ENCODE peak calls at places on chromosome 19, in five cellular contexts. One of them, this sample, is unnamed.

GRCh38 chr19:4267101-4267900 is 11.8 kb upstream of the SHD start:
- DNase-seq in H9: peak
- DNase-seq in pancreas: peak
- DNase-seq in HFFc6: peak
- DNase-seq in breast epithelium: no peak
- DNase-seq in this sample: peak

GRCh38 chr19:31983647-31984046 is 361.8 kb upstream of the ZNF507 start:
- DNase-seq in H9: no peak
- DNase-seq in pancreas: no peak
- DNase-seq in HFFc6: no peak
- DNase-seq in breast epithelium: no peak
- DNase-seq in this sample: no peak

GRCh38 chr19:9901020-9901419 is 35.3 kb downstream of the OLFM2 start:
- DNase-seq in H9: no peak
- DNase-seq in pancreas: no peak
- DNase-seq in HFFc6: no peak
- DNase-seq in breast epithelium: no peak
- DNase-seq in this sample: no peak

GRCh38 chr19:12703056-12703455 is 6.6 kb upstream of the FBXW9 start:
- DNase-seq in H9: peak
- DNase-seq in pancreas: no peak
- DNase-seq in HFFc6: no peak
- DNase-seq in breast epithelium: no peak
- DNase-seq in this sample: no peak

GRCh38 chr19:21569497-21569870 is 64.1 kb downstream of the ZNF429 start:
- DNase-seq in H9: no peak
- DNase-seq in pancreas: peak
- DNase-seq in HFFc6: no peak
- DNase-seq in breast epithelium: no peak
- DNase-seq in this sample: no peak

GRCh38 chr19:8640402-8641004 is 10.1 kb downstream of the NFILZ start:
- DNase-seq in H9: no peak
- DNase-seq in pancreas: no peak
- DNase-seq in HFFc6: no peak
- DNase-seq in breast epithelium: no peak
- DNase-seq in this sample: no peak

GRCh38 chr19:39125199-39125553 is 410 bp upstream of the PAK4 start:
- DNase-seq in H9: no peak
- DNase-seq in pancreas: no peak
- DNase-seq in HFFc6: no peak
- DNase-seq in breast epithelium: no peak
- DNase-seq in this sample: no peak

GRCh38 chr19:35037716-35038622 is 3.6 kb upstream of the HPN start:
- DNase-seq in H9: no peak
- DNase-seq in pancreas: no peak
- DNase-seq in HFFc6: no peak
- DNase-seq in breast epithelium: no peak
- DNase-seq in this sample: no peak

GRCh38 chr19:17086811-17087210 is 11.2 kb downstream of the MYO9B start:
- DNase-seq in H9: no peak
- DNase-seq in pancreas: no peak
- DNase-seq in HFFc6: no peak
- DNase-seq in breast epithelium: no peak
- DNase-seq in this sample: no peak

GRCh38 chr19:21698215-21698614 is 69.2 kb downstream of the ZNF100 start:
- DNase-seq in H9: no peak
- DNase-seq in pancreas: no peak
- DNase-seq in HFFc6: peak
- DNase-seq in breast epithelium: no peak
- DNase-seq in this sample: no peak

GRCh38 chr19:7926021-7926726 is at the start of gene CTXN1:
- DNase-seq in H9: peak
- DNase-seq in pancreas: peak
- DNase-seq in HFFc6: no peak
- DNase-seq in breast epithelium: peak
- DNase-seq in this sample: peak

GRCh38 chr19:53365899-53366493 is 491 bp downstream of the ZNF525 start:
- DNase-seq in H9: no peak
- DNase-seq in pancreas: no peak
- DNase-seq in HFFc6: peak
- DNase-seq in breast epithelium: no peak
- DNase-seq in this sample: no peak

GRCh38 chr19:17576758-17577532 is 21.5 kb downstream of the COLGALT1 start:
- DNase-seq in H9: peak
- DNase-seq in pancreas: no peak
- DNase-seq in HFFc6: no peak
- DNase-seq in breast epithelium: peak
- DNase-seq in this sample: no peak

GRCh38 chr19:2013683-2013961 is 1.9 kb downstream of the BTBD2 start:
- DNase-seq in H9: no peak
- DNase-seq in pancreas: no peak
- DNase-seq in HFFc6: no peak
- DNase-seq in breast epithelium: no peak
- DNase-seq in this sample: no peak

GRCh38 chr19:20660473-20660872 is 898 bp downstream of the ZNF626 start:
- DNase-seq in H9: peak
- DNase-seq in pancreas: no peak
- DNase-seq in HFFc6: no peak
- DNase-seq in breast epithelium: no peak
- DNase-seq in this sample: no peak

GRCh38 chr19:8525401-8525684 is 11.4 kb upstream of the ZNF414 start:
- DNase-seq in H9: no peak
- DNase-seq in pancreas: no peak
- DNase-seq in HFFc6: no peak
- DNase-seq in breast epithelium: no peak
- DNase-seq in this sample: no peak

GRCh38 chr19:51809787-51810186 is 14.8 kb downstream of the FPR3 start:
- DNase-seq in H9: no peak
- DNase-seq in pancreas: no peak
- DNase-seq in HFFc6: no peak
- DNase-seq in breast epithelium: no peak
- DNase-seq in this sample: no peak

GRCh38 chr19:51811344-51811743 is 16.4 kb downstream of the FPR3 start:
- DNase-seq in H9: no peak
- DNase-seq in pancreas: no peak
- DNase-seq in HFFc6: no peak
- DNase-seq in breast epithelium: no peak
- DNase-seq in this sample: no peak

GRCh38 chr19:51508059-51508733 is 6.6 kb upstream of the SIGLEC12 start:
- DNase-seq in H9: no peak
- DNase-seq in pancreas: no peak
- DNase-seq in HFFc6: no peak
- DNase-seq in breast epithelium: no peak
- DNase-seq in this sample: no peak

GRCh38 chr19:50830266-50831025 is 2.9 kb downstream of the KLK15 start:
- DNase-seq in H9: no peak
- DNase-seq in pancreas: no peak
- DNase-seq in HFFc6: no peak
- DNase-seq in breast epithelium: no peak
- DNase-seq in this sample: no peak

GRCh38 chr19:52138614-52139290 is 986 bp downstream of the ZNF616 start:
- DNase-seq in H9: peak
- DNase-seq in pancreas: peak
- DNase-seq in HFFc6: no peak
- DNase-seq in breast epithelium: no peak
- DNase-seq in this sample: peak

GRCh38 chr19:29596885-29597525 is 9.1 kb upstream of the POP4 start:
- DNase-seq in H9: no peak
- DNase-seq in pancreas: no peak
- DNase-seq in HFFc6: peak
- DNase-seq in breast epithelium: no peak
- DNase-seq in this sample: no peak

GRCh38 chr19:2239771-2240770 is 3.4 kb downstream of the SF3A2 start:
- DNase-seq in H9: no peak
- DNase-seq in pancreas: no peak
- DNase-seq in HFFc6: peak
- DNase-seq in breast epithelium: no peak
- DNase-seq in this sample: no peak

GRCh38 chr19:35114656-35115537 is 726 bp upstream of the FXYD3 start:
- DNase-seq in H9: peak
- DNase-seq in pancreas: peak
- DNase-seq in HFFc6: no peak
- DNase-seq in breast epithelium: peak
- DNase-seq in this sample: peak

GRCh38 chr19:31334101-31334848 is 15.0 kb downstream of the TSHZ3 start:
- DNase-seq in H9: no peak
- DNase-seq in pancreas: no peak
- DNase-seq in HFFc6: peak
- DNase-seq in breast epithelium: no peak
- DNase-seq in this sample: no peak

GRCh38 chr19:36032251-36033104 is at the start of gene CLIP3:
- DNase-seq in H9: peak
- DNase-seq in pancreas: no peak
- DNase-seq in HFFc6: peak
- DNase-seq in breast epithelium: no peak
- DNase-seq in this sample: peak

GRCh38 chr19:38047048-38047435 is 140.0 kb downstream of the SIPA1L3 start:
- DNase-seq in H9: no peak
- DNase-seq in pancreas: no peak
- DNase-seq in HFFc6: no peak
- DNase-seq in breast epithelium: no peak
- DNase-seq in this sample: no peak

GRCh38 chr19:31054430-31054829 is 294.8 kb downstream of the TSHZ3 start:
- DNase-seq in H9: peak
- DNase-seq in pancreas: no peak
- DNase-seq in HFFc6: peak
- DNase-seq in breast epithelium: no peak
- DNase-seq in this sample: no peak

GRCh38 chr19:8342316-8342683 is 762 bp downstream of the KANK3 start:
- DNase-seq in H9: peak
- DNase-seq in pancreas: no peak
- DNase-seq in HFFc6: no peak
- DNase-seq in breast epithelium: no peak
- DNase-seq in this sample: no peak

GRCh38 chr19:628168-628567 is 5.2 kb downstream of the POLRMT start:
- DNase-seq in H9: peak
- DNase-seq in pancreas: no peak
- DNase-seq in HFFc6: no peak
- DNase-seq in breast epithelium: no peak
- DNase-seq in this sample: no peak

DNA sequence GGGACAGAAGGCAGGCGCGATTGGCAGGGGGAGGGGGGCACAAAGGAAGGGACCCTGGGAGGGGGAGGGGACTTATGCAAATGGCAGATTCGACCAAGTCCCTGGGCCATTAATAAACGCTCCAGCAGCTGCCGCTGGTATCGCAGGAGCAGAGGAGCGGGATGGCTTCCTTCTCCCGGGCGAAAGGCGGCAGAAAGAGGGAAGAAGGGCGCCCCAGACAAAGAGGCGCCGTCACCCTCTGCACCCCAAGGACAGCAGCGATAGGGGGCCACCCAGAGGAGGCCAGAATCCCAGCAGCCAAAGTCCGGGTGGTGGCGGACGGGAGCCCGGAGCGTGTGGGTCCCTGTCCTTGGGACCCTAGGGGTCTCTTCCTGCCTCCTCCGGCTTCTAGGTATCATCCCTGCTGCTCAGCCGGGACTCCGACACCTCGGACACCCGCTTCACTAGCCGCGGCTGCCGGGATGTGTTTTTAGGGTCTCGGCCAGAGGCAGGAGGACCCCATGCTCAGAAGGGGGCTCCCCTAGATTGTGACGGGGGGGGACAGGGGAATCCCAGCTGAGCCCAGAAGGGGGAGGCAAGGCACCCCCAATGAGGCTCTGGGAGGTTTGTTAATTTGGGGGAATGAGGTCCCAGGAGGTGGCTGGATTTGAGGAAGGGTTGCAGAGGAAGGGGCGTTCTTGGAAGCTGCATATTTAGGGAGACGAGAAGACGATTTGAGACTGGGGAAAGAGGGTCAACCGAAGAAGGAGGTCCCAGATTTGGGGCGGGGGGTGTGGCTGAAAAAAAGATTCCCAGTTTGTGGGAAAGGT is 1.7 kb downstream of the PTPRS start:
- DNase-seq in H9: peak
- DNase-seq in pancreas: no peak
- DNase-seq in HFFc6: no peak
- DNase-seq in breast epithelium: no peak
- DNase-seq in this sample: peak
- TF ChIP-seq CTCF in H9: no peak
- TF ChIP-seq CTCF in pancreas: no peak
- TF ChIP-seq CTCF in HFFc6: peak
- TF ChIP-seq CTCF in breast epithelium: no peak
- TF ChIP-seq CTCF in this sample: no peak

GRCh38 chr19:41793414-41793727 is 3.0 kb upstream of the CEACAM3 start:
- DNase-seq in H9: no peak
- DNase-seq in pancreas: no peak
- DNase-seq in HFFc6: no peak
- DNase-seq in breast epithelium: no peak
- DNase-seq in this sample: no peak
- TF ChIP-seq CTCF in H9: no peak
- TF ChIP-seq CTCF in pancreas: no peak
- TF ChIP-seq CTCF in HFFc6: peak
- TF ChIP-seq CTCF in breast epithelium: no peak
- TF ChIP-seq CTCF in this sample: no peak

DNA sequence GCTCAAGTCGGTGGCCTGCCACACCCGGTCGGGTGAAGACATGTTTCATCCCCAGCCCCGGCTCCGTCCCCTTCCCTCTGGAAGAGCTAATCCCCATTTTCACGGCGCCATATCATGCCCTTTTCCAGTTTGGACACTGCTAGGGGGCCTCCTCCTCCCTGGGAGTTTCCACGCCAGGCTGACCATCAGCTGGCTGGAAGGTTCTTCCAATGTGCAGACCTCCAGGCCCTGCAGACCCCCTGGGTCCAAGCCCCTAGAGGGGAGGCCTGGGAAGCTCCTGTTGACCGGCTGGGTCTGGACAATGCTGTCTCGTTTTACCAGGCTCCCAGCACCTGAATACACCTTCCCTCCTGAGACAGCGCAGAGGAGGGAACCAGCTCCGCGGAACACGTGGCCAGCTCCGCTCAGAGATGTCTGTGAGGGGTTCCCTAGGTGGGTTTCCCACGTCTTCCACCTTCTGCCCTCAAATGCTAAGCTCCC is 44.7 kb upstream of the RANBP3 start:
- DNase-seq in H9: no peak
- DNase-seq in pancreas: no peak
- DNase-seq in HFFc6: no peak
- DNase-seq in breast epithelium: no peak
- DNase-seq in this sample: no peak
- TF ChIP-seq CTCF in H9: peak
- TF ChIP-seq CTCF in pancreas: peak
- TF ChIP-seq CTCF in HFFc6: peak
- TF ChIP-seq CTCF in breast epithelium: no peak
- TF ChIP-seq CTCF in this sample: peak

GRCh38 chr19:42282810-42283247 is 13.8 kb downstream of the CIC start:
- DNase-seq in H9: no peak
- DNase-seq in pancreas: no peak
- DNase-seq in HFFc6: no peak
- DNase-seq in breast epithelium: no peak
- DNase-seq in this sample: no peak

GRCh38 chr19:42282036-42282762 is 13.1 kb downstream of the CIC start:
- DNase-seq in H9: no peak
- DNase-seq in pancreas: no peak
- DNase-seq in HFFc6: no peak
- DNase-seq in breast epithelium: no peak
- DNase-seq in this sample: no peak

GRCh38 chr19:42280761-42281174 is 11.7 kb downstream of the CIC start:
- DNase-seq in H9: no peak
- DNase-seq in pancreas: peak
- DNase-seq in HFFc6: no peak
- DNase-seq in breast epithelium: no peak
- DNase-seq in this sample: no peak

GRCh38 chr19:42279902-42280760 is 11.1 kb downstream of the CIC start:
- DNase-seq in H9: peak
- DNase-seq in pancreas: peak
- DNase-seq in HFFc6: peak
- DNase-seq in breast epithelium: peak
- DNase-seq in this sample: peak

GRCh38 chr19:42281175-42282035 is 12.4 kb downstream of the CIC start:
- DNase-seq in H9: peak
- DNase-seq in pancreas: peak
- DNase-seq in HFFc6: no peak
- DNase-seq in breast epithelium: no peak
- DNase-seq in this sample: no peak
- TF ChIP-seq CTCF in H9: no peak
- TF ChIP-seq CTCF in pancreas: no peak
- TF ChIP-seq CTCF in HFFc6: peak
- TF ChIP-seq CTCF in breast epithelium: no peak
- TF ChIP-seq CTCF in this sample: no peak

This sample was measured in mesothelial cell of epicardium.